ENCODE peak calls at places on chromosomes 13 and 19, in six cellular contexts. One of them, this sample, is unnamed.

GRCh38 chr19:13260883-13261653 is 110.9 kb downstream of the IER2 start:
- DNase-seq in neural progenitor cell: no peak
- DNase-seq in mammary epithelial cell: peak; percentile 94
- DNase-seq in IMR-90: peak; percentile 93
- DNase-seq in cardiac muscle cell: no peak
- DNase-seq in body of pancreas: no peak
- DNase-seq in this sample: peak; percentile 79

GRCh38 chr19:18488403-18488723 is 33.5 kb downstream of the ELL start:
- DNase-seq in neural progenitor cell: no peak
- DNase-seq in mammary epithelial cell: peak; percentile 35
- DNase-seq in IMR-90: no peak
- DNase-seq in body of pancreas: peak; percentile 40
- DNase-seq in cardiac muscle cell: no peak
- DNase-seq in this sample: no peak

GRCh38 chr19:32287086-32287485 is 58.3 kb upstream of the ZNF507 start:
- DNase-seq in mammary epithelial cell: no peak
- DNase-seq in IMR-90: no peak
- DNase-seq in neural progenitor cell: no peak
- DNase-seq in cardiac muscle cell: no peak
- DNase-seq in body of pancreas: no peak
- DNase-seq in this sample: no peak

GRCh38 chr13:70388935-70389334 is 280.7 kb upstream of the KLHL1 start:
- DNase-seq in IMR-90: no peak
- DNase-seq in cardiac muscle cell: no peak
- DNase-seq in neural progenitor cell: no peak
- DNase-seq in body of pancreas: no peak
- DNase-seq in mammary epithelial cell: no peak
- DNase-seq in this sample: no peak

GRCh38 chr19:17302391-17303166 is 646 bp downstream of the ABHD8 start:
- DNase-seq in neural progenitor cell: peak; percentile 42
- DNase-seq in cardiac muscle cell: no peak
- DNase-seq in mammary epithelial cell: no peak
- DNase-seq in IMR-90: no peak
- DNase-seq in body of pancreas: peak; percentile 21
- DNase-seq in this sample: no peak

GRCh38 chr19:39554701-39555311 is 14.8 kb upstream of the EID2 start:
- DNase-seq in IMR-90: no peak
- DNase-seq in body of pancreas: no peak
- DNase-seq in mammary epithelial cell: no peak
- DNase-seq in neural progenitor cell: no peak
- DNase-seq in cardiac muscle cell: no peak
- DNase-seq in this sample: no peak

GRCh38 chr19:38932425-38933179 is 1.9 kb downstream of the MRPS12 start:
- DNase-seq in neural progenitor cell: peak; percentile 62
- DNase-seq in mammary epithelial cell: no peak
- DNase-seq in IMR-90: peak; percentile 44
- DNase-seq in cardiac muscle cell: peak; percentile 60
- DNase-seq in body of pancreas: peak; percentile 27
- DNase-seq in this sample: no peak

GRCh38 chr19:3387645-3388589 is 21.5 kb downstream of the NFIC start:
- DNase-seq in body of pancreas: peak; percentile 97
- DNase-seq in cardiac muscle cell: no peak
- DNase-seq in IMR-90: peak; percentile 39
- DNase-seq in mammary epithelial cell: peak; percentile 50
- DNase-seq in neural progenitor cell: no peak
- DNase-seq in this sample: no peak

GRCh38 chr19:19900124-19900523 is 622 bp upstream of the ZNF93 start:
- DNase-seq in neural progenitor cell: no peak
- DNase-seq in body of pancreas: no peak
- DNase-seq in mammary epithelial cell: peak; percentile 40
- DNase-seq in cardiac muscle cell: peak; percentile 15
- DNase-seq in IMR-90: peak; percentile 75
- DNase-seq in this sample: no peak

GRCh38 chr13:24625870-24626419 is 54.3 kb upstream of the ATP12A start:
- DNase-seq in body of pancreas: no peak
- DNase-seq in mammary epithelial cell: no peak
- DNase-seq in cardiac muscle cell: no peak
- DNase-seq in IMR-90: no peak
- DNase-seq in neural progenitor cell: no peak
- DNase-seq in this sample: no peak

GRCh38 chr19:44430956-44431355 is 17.3 kb downstream of the ZNF229 start:
- DNase-seq in body of pancreas: no peak
- DNase-seq in IMR-90: peak; percentile 41
- DNase-seq in mammary epithelial cell: peak; percentile 12
- DNase-seq in cardiac muscle cell: no peak
- DNase-seq in neural progenitor cell: no peak
- DNase-seq in this sample: no peak

GRCh38 chr19:31002852-31003251 is 346.4 kb downstream of the TSHZ3 start:
- DNase-seq in neural progenitor cell: peak; percentile 11
- DNase-seq in mammary epithelial cell: no peak
- DNase-seq in IMR-90: no peak
- DNase-seq in body of pancreas: no peak
- DNase-seq in cardiac muscle cell: no peak
- DNase-seq in this sample: no peak

GRCh38 chr13:43273362-43273761 is 250.0 kb downstream of the DNAJC15 start:
- DNase-seq in cardiac muscle cell: no peak
- DNase-seq in mammary epithelial cell: peak; percentile 63
- DNase-seq in neural progenitor cell: no peak
- DNase-seq in IMR-90: peak; percentile 59
- DNase-seq in body of pancreas: no peak
- DNase-seq in this sample: no peak

GRCh38 chr13:39597828-39598227 is 5.2 kb downstream of the LHFPL6 start:
- DNase-seq in neural progenitor cell: no peak
- DNase-seq in cardiac muscle cell: no peak
- DNase-seq in mammary epithelial cell: no peak
- DNase-seq in IMR-90: peak; percentile 59
- DNase-seq in body of pancreas: no peak
- DNase-seq in this sample: no peak

GRCh38 chr19:49224856-49225255 is 67.3 kb downstream of the TRPM4 start:
- DNase-seq in neural progenitor cell: peak; percentile 74
- DNase-seq in cardiac muscle cell: peak; percentile 78
- DNase-seq in mammary epithelial cell: peak; percentile 63
- DNase-seq in body of pancreas: peak; percentile 74
- DNase-seq in IMR-90: peak; percentile 57
- DNase-seq in this sample: no peak

GRCh38 chr19:1571358-1571757 is 3.2 kb upstream of the MEX3D start:
- DNase-seq in body of pancreas: no peak
- DNase-seq in IMR-90: no peak
- DNase-seq in neural progenitor cell: no peak
- DNase-seq in cardiac muscle cell: no peak
- DNase-seq in mammary epithelial cell: no peak
- DNase-seq in this sample: no peak

DNA sequence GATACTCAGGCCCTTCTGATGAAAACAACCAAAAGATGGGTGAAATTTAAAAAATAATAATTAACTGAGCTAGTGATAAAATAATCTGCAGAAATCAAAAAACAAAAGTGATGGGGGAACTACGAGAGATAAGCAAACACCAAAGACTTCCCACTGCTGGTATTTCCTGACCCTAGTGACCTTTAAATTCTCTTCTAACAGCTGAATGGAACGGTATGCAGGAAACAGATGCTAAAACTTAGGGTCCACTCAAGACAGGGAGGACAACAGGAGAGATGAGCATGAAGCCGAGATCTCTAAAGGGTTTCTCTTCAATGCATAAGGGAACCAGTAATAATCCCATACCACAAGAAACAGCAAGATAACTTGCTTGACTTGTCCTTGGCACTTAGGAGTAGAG is 50.8 kb downstream of the USP12 start:
- DNase-seq in IMR-90: peak; percentile 28
- DNase-seq in body of pancreas: no peak
- DNase-seq in mammary epithelial cell: no peak
- DNase-seq in neural progenitor cell: no peak
- DNase-seq in cardiac muscle cell: no peak
- DNase-seq in this sample: no peak
- H3K27ac ChIP-seq in IMR-90: peak overlapping the region; percentile 29
- H3K27ac ChIP-seq in body of pancreas: no peak overlapping the region
- H3K27ac ChIP-seq in mammary epithelial cell: no peak overlapping the region
- H3K27ac ChIP-seq in neural progenitor cell: no peak overlapping the region
- H3K27ac ChIP-seq in cardiac muscle cell: no peak overlapping the region
- H3K27ac ChIP-seq in this sample: no peak overlapping the region

GRCh38 chr19:8569066-8569761 is 8.0 kb downstream of the MYO1F start:
- DNase-seq in neural progenitor cell: no peak
- DNase-seq in cardiac muscle cell: no peak
- DNase-seq in IMR-90: peak; percentile 96
- DNase-seq in mammary epithelial cell: peak; percentile 84
- DNase-seq in body of pancreas: peak; percentile 16
- DNase-seq in this sample: peak; percentile 74
- H3K27ac ChIP-seq in neural progenitor cell: no peak overlapping the region
- H3K27ac ChIP-seq in cardiac muscle cell: no peak overlapping the region
- H3K27ac ChIP-seq in IMR-90: peak overlapping the region; percentile 63
- H3K27ac ChIP-seq in mammary epithelial cell: no peak overlapping the region
- H3K27ac ChIP-seq in body of pancreas: peak overlapping the region; percentile 49
- H3K27ac ChIP-seq in this sample: no peak overlapping the region

DNA sequence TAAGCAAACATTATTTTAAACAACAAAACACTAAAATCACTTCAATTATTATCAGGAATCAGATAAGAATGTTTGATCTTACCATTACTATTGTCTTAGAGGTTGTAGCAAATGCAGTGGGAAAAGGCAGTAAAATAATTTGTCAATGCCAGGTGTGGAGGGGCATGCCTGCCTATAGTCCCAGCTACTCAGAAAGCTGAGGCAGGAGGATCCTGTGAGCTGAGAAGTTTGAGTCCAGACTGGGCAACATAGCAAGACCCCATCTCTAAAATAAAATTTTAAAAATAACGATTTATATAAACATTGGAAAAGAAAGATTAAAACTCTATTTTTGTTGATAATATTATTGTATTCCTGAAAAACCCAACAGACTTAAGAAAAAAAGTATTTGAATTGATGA is 66.8 kb downstream of the KL start:
- DNase-seq in mammary epithelial cell: no peak
- DNase-seq in cardiac muscle cell: no peak
- DNase-seq in neural progenitor cell: no peak
- DNase-seq in body of pancreas: no peak
- DNase-seq in IMR-90: no peak
- DNase-seq in this sample: no peak
- H3K27ac ChIP-seq in mammary epithelial cell: no peak overlapping the region
- H3K27ac ChIP-seq in cardiac muscle cell: no peak overlapping the region
- H3K27ac ChIP-seq in neural progenitor cell: no peak overlapping the region
- H3K27ac ChIP-seq in body of pancreas: no peak overlapping the region
- H3K27ac ChIP-seq in IMR-90: no peak overlapping the region
- H3K27ac ChIP-seq in this sample: no peak overlapping the region

DNA sequence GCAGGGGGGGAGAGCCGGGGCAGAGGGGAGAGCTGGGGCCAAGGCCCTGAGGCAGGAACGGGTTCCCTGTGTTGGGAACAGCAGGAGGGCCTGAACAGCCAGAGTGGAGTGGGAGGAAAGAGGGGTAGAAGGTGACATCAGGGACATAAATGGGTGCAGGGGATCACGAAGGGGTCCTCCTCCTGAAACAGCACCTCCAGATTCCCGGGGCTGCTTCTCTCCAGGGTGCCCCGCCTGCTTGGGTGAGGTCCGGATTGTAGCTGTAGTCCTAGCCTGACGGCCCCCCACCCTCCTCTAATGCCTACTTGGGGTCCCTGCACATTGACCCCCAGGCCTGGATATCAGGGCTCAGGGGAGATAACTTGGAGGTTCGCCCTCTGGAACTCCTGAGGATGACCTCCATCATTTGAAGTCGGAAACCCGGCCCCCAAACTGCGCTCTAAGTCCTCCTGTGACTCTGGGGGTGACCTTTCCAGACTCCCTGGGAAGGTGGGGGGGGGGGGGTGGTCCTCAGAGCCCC is 473 bp upstream of the SCN1B start:
- DNase-seq in neural progenitor cell: no peak
- DNase-seq in IMR-90: no peak
- DNase-seq in cardiac muscle cell: no peak
- DNase-seq in body of pancreas: no peak
- DNase-seq in mammary epithelial cell: peak; percentile 8
- DNase-seq in this sample: no peak
- H3K27ac ChIP-seq in neural progenitor cell: no peak overlapping the region
- H3K27ac ChIP-seq in IMR-90: no peak overlapping the region
- H3K27ac ChIP-seq in cardiac muscle cell: no peak overlapping the region
- H3K27ac ChIP-seq in body of pancreas: no peak overlapping the region
- H3K27ac ChIP-seq in mammary epithelial cell: no peak overlapping the region
- H3K27ac ChIP-seq in this sample: no peak overlapping the region

DNA sequence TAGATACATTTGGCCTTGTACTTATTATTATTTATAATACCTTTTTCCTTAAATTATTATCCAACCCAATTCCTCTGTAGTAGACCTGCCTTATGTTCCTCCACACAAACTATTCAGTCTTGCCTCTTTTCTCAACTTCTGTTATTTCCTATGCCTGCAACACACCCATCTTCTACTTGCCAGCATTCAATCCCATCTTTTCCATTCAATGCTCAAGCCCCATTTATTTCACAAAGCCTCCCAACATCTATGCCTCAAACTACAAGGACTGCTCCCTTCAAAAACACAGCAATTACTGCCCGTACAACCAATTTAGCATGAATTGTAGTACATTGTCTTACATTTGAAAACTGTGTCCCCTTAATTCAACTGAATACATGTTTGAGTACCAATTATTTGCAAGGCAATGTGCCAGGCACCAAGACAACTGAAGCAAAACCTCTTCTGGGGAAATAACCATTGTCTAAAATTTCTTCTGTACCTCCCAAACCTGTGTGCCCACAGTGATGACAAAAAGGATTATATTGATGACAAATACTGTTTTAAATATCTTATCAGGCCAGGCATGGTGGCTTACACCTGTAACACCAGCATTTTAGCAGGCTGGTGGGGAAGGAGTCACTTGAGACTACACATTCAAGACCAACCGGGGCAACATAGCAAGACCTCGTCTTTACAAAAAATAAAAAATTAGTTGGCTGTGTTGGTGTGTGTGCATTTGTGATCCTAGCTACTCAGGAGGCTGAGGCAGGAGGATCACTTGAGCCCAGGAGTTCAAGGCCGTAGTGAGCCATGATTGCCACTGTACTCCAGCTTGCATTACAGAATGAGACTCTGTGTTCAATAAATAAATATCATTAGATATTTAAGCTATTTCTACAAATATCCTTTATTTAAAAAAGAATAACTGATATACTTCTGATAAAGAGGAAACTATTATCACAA is 35.1 kb downstream of the ELF1 start:
- DNase-seq in neural progenitor cell: no peak
- DNase-seq in body of pancreas: no peak
- DNase-seq in cardiac muscle cell: no peak
- DNase-seq in IMR-90: no peak
- DNase-seq in mammary epithelial cell: no peak
- DNase-seq in this sample: no peak
- H3K27ac ChIP-seq in neural progenitor cell: no peak overlapping the region
- H3K27ac ChIP-seq in body of pancreas: peak overlapping the region; percentile 85
- H3K27ac ChIP-seq in cardiac muscle cell: no peak overlapping the region
- H3K27ac ChIP-seq in IMR-90: no peak overlapping the region
- H3K27ac ChIP-seq in mammary epithelial cell: peak overlapping the region; percentile 18
- H3K27ac ChIP-seq in this sample: peak overlapping the region; percentile 68

DNA sequence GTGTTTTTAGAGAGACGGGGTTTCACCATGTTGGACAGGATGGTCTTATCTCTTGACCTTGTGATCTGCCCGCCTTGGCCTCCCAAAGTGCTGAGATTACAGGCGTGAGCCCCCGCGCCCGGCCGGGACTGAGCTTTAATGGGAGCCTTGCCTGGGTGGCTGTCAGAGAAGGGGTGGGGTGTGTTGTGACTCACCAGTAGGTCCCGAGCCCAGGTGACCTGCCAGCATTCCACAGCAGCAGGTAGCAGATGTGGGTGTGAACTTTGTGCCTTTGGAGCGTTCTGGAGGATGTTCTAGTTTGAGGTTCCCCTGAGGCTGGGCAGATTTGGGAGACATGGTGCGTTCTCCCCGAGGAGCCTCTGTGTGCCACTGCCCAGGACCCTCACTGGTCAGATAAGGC is 7.1 kb upstream of the EPN1 start:
- DNase-seq in mammary epithelial cell: no peak
- DNase-seq in cardiac muscle cell: no peak
- DNase-seq in IMR-90: no peak
- DNase-seq in neural progenitor cell: no peak
- DNase-seq in body of pancreas: peak; percentile 39
- DNase-seq in this sample: no peak
- H3K27ac ChIP-seq in mammary epithelial cell: no peak overlapping the region
- H3K27ac ChIP-seq in cardiac muscle cell: peak overlapping the region; percentile 9
- H3K27ac ChIP-seq in IMR-90: no peak overlapping the region
- H3K27ac ChIP-seq in neural progenitor cell: no peak overlapping the region
- H3K27ac ChIP-seq in body of pancreas: peak overlapping the region; percentile 26
- H3K27ac ChIP-seq in this sample: peak overlapping the region; percentile 16

This sample was measured in epithelial cell of prostate.